ENCODE peak calls at places on chromosome 7, in five cellular contexts. I, P, F, H and C are unnamed samples.

GRCh38 chr7:74449144-74449543 is 4.6 kb upstream of the GTF2IRD1 start:
- DNase-seq in I (no peak), F (no peak), P (no peak), H (no peak), C (no peak)

GRCh38 chr7:26918241-26918640 is 53.9 kb upstream of the SKAP2 start:
- DNase-seq in I (no peak), P (no peak), H (no peak), F (no peak), C (no peak)

GRCh38 chr7:85204061-85204460 is 17.2 kb upstream of the SEMA3D start:
- DNase-seq in P (no peak), F (no peak), H (no peak), I (no peak), C (no peak)

GRCh38 chr7:18890885-18891621 is 226.4 kb downstream of the TWIST1 start:
- DNase-seq in P (no peak), I (peak; percentile 19), F (no peak), H (no peak), C (no peak)

GRCh38 chr7:139813689-139814088 is 15.4 kb upstream of the TBXAS1 start:
- DNase-seq in P (no peak), F (no peak), I (no peak), H (no peak), C (no peak)

GRCh38 chr7:30093351-30094019 is 41.3 kb upstream of the MTURN start:
- DNase-seq in I (peak; percentile 43), F (no peak), H (no peak), P (no peak), C (no peak)

GRCh38 chr7:75650671-75651070 is 88.1 kb downstream of the HIP1 start:
- DNase-seq in H (no peak), F (no peak), P (no peak), I (no peak), C (no peak)

GRCh38 chr7:45072131-45073030 is 16.4 kb downstream of the NACAD start:
- DNase-seq in I (peak; percentile 45), P (peak; percentile 43), F (no peak), H (no peak), C (no peak)

GRCh38 chr7:2017914-2018785 is 214.6 kb downstream of the MAD1L1 start:
- DNase-seq in I (no peak), P (no peak), H (no peak), F (no peak), C (no peak)

GRCh38 chr7:102111758-102112119 is 174.9 kb upstream of the SH2B2 start:
- DNase-seq in I (no peak), F (no peak), P (no peak), H (no peak), C (no peak)

GRCh38 chr7:25926009-25926408 is 226.0 kb upstream of the NFE2L3 start:
- DNase-seq in P (no peak), I (peak; percentile 5), F (no peak), H (no peak), C (no peak)

GRCh38 chr7:23093546-23093945 is 12.0 kb upstream of the KLHL7 start:
- DNase-seq in I (no peak), P (no peak), F (no peak), H (no peak), C (no peak)

GRCh38 chr7:48161407-48162125 is 9.7 kb upstream of the ABCA13 start:
- DNase-seq in I (peak; percentile 42), H (no peak), P (no peak), F (no peak), C (no peak)

GRCh38 chr7:109552017-109552416 is 982.3 kb downstream of the DNAJB9 start:
- DNase-seq in F (no peak), H (no peak), I (no peak), P (no peak), C (no peak)

GRCh38 chr7:101308245-101309085 is 13.1 kb downstream of the IFT22 start:
- DNase-seq in H (no peak), I (peak; percentile 47), F (no peak), P (peak; percentile 76), C (no peak)

GRCh38 chr7:2016761-2017482 is 215.8 kb downstream of the MAD1L1 start:
- DNase-seq in F (no peak), H (no peak), I (no peak), P (no peak), C (no peak)

GRCh38 chr7:73423519-73424485 is 9.8 kb upstream of the FZD9 start:
- DNase-seq in I (peak; percentile 41), F (no peak), P (no peak), H (no peak), C (no peak)

GRCh38 chr7:83827036-83827435 is 178.1 kb upstream of the SEMA3E start:
- DNase-seq in P (no peak), F (no peak), H (no peak), I (no peak), C (no peak)

GRCh38 chr7:90262438-90262837 is 17.5 kb downstream of the CFAP69 start:
- DNase-seq in P (no peak), I (peak; percentile 73), F (no peak), H (no peak), C (no peak)

GRCh38 chr7:150406565-150407421 is 27.7 kb downstream of the ZNF775 start:
- DNase-seq in I (peak; percentile 47), F (no peak), P (no peak), H (no peak), C (no peak)

GRCh38 chr7:79880312-79880711 is 254.3 kb upstream of the GNAI1 start:
- DNase-seq in H (no peak), I (no peak), F (no peak), P (no peak), C (no peak)